ENCODE peak calls at places on chromosome 18, in seven cellular contexts. A is stimulated activated CD4-positive, alpha-beta T cell treated with anti-CD3 and anti-CD28 coated beads, Interleukin-2, amount 100 ng/mL, for 48 hours; H is osteocyte; F is D341Med; C is heart right ventricle; R is lung; T is heart left ventricle. O is an unnamed sample.

GRCh38 chr18:55302337-55302833 is 285.6 kb downstream of the TCF4 start:
- DNase-seq in A (no peak), H (no peak), F (no peak), C (no peak), R (no peak), T (no peak), O (no peak)

GRCh38 chr18:11251229-11251890 is 102.0 kb upstream of the PIEZO2 start:
- DNase-seq in A (no peak), H (no peak), F (no peak), C (no peak), R (no peak), T (no peak), O (no peak)

GRCh38 chr18:75142677-75143076 is 66.3 kb downstream of the PTGR3 start:
- DNase-seq in A (no peak), H (peak), F (peak), C (no peak), R (no peak), T (no peak), O (no peak)

GRCh38 chr18:45837283-45838070 is 12.0 kb downstream of the SIGLEC15 start:
- DNase-seq in A (peak), H (no peak), F (peak), C (peak), R (no peak), T (peak), O (no peak)

GRCh38 chr18:35602193-35602820 is 20.8 kb downstream of the GALNT1 start:
- DNase-seq in A (no peak), H (no peak), F (no peak), C (no peak), R (no peak), T (no peak), O (no peak)

GRCh38 chr18:76232010-76232409 is 263.0 kb downstream of the ZNF516 start:
- DNase-seq in A (no peak), H (no peak), F (no peak), C (no peak), R (no peak), T (no peak), O (no peak)

GRCh38 chr18:63002803-63003445 is 287.6 kb downstream of the PHLPP1 start:
- DNase-seq in A (no peak), H (peak), F (no peak), C (no peak), R (no peak), T (no peak), O (no peak)

GRCh38 chr18:33152376-33152775 is 288.1 kb downstream of the CCDC178 start:
- DNase-seq in A (no peak), H (no peak), F (no peak), C (no peak), R (no peak), T (no peak), O (no peak)

GRCh38 chr18:8778824-8779223 is 73.5 kb downstream of the MTCL1 start:
- DNase-seq in A (no peak), H (no peak), F (no peak), C (no peak), R (no peak), T (no peak), O (no peak)

GRCh38 chr18:76878426-76878825 is 56.1 kb downstream of the ZNF236 start:
- DNase-seq in A (no peak), H (no peak), F (no peak), C (no peak), R (no peak), T (no peak), O (no peak)

GRCh38 chr18:79766308-79766707 is 31.4 kb upstream of the KCNG2 start:
- DNase-seq in A (no peak), H (no peak), F (no peak), C (no peak), R (no peak), T (no peak), O (no peak)

GRCh38 chr18:55419132-55419938 is 168.7 kb downstream of the TCF4 start:
- DNase-seq in A (no peak), H (no peak), F (no peak), C (no peak), R (no peak), T (no peak), O (no peak)